ENCODE peak calls at places on chromosomes 11 and 22, in six cellular contexts. J, L, O, Z, B and D are unnamed samples.

GRCh38 chr11:92762175-92762574 is 207.3 kb upstream of the MTNR1B start:
- DNase-seq in J (no peak), L (no peak), O (no peak), Z (no peak), B (no peak), D (no peak)

GRCh38 chr11:36304349-36304748 is 8.3 kb downstream of the PRR5L start:
- DNase-seq in J (no peak), L (no peak), O (no peak), Z (no peak), B (no peak), D (no peak)

GRCh38 chr22:20021196-20022181 is 579 bp downstream of the TANGO2 start:
- DNase-seq in J (no peak), L (no peak), O (no peak), Z (peak), B (peak), D (no peak)

GRCh38 chr22:32650553-32651345 is 150.8 kb upstream of the TIMP3 start:
- DNase-seq in J (no peak), L (no peak), O (no peak), Z (no peak), B (no peak), D (no peak)

GRCh38 chr11:10906521-10906920 is 48.7 kb upstream of the ZBED5 start:
- DNase-seq in J (no peak), L (no peak), O (no peak), Z (no peak), B (no peak), D (no peak)

GRCh38 chr11:72333657-72334056 is 89.7 kb upstream of the PHOX2A start:
- DNase-seq in J (no peak), L (no peak), O (no peak), Z (no peak), B (no peak), D (no peak)

GRCh38 chr11:65791719-65792213 is 4.9 kb downstream of the OVOL1 start:
- DNase-seq in J (no peak), L (peak), O (no peak), Z (no peak), B (no peak), D (no peak)

GRCh38 chr11:58006940-58007339 is 16.7 kb upstream of the OR9Q1 start:
- DNase-seq in J (no peak), L (peak), O (no peak), Z (no peak), B (no peak), D (peak)

GRCh38 chr11:126497581-126498109 is 142.2 kb downstream of the ST3GAL4 start:
- DNase-seq in J (no peak), L (no peak), O (no peak), Z (no peak), B (no peak), D (no peak)

GRCh38 chr11:11871991-11872401 is 30.2 kb downstream of the USP47 start:
- DNase-seq in J (no peak), L (no peak), O (no peak), Z (no peak), B (no peak), D (no peak)

GRCh38 chr11:77019976-77020591 is 14.1 kb upstream of the B3GNT6 start:
- DNase-seq in J (peak), L (peak), O (no peak), Z (no peak), B (no peak), D (peak)

GRCh38 chr22:31212783-31213626 is 907 bp downstream of the LIMK2 start:
- DNase-seq in J (no peak), L (no peak), O (no peak), Z (no peak), B (no peak), D (no peak)

GRCh38 chr11:62394825-62395538 is 23.9 kb upstream of the SCGB1A1 start:
- DNase-seq in J (peak), L (peak), O (peak), Z (peak), B (peak), D (peak)

GRCh38 chr22:16915711-16916110 is 90.5 kb upstream of the XKR3 start:
- DNase-seq in J (no peak), L (peak), O (no peak), Z (no peak), B (no peak), D (peak)

GRCh38 chr11:63839508-63840355 is 822 bp downstream of the MARK2 start:
- DNase-seq in J (no peak), L (peak), O (no peak), Z (peak), B (peak), D (no peak)

GRCh38 chr22:31099386-31099785 is 8.0 kb downstream of the SELENOM start:
- DNase-seq in J (no peak), L (no peak), O (no peak), Z (no peak), B (no peak), D (no peak)

GRCh38 chr11:44397586-44398178 is 87.7 kb upstream of the ALX4 start:
- DNase-seq in J (no peak), L (no peak), O (no peak), Z (no peak), B (no peak), D (no peak)

GRCh38 chr11:130979386-130979972 is 63.2 kb upstream of the SNX19 start:
- DNase-seq in J (peak), L (peak), O (no peak), Z (no peak), B (no peak), D (no peak)

GRCh38 chr11:77402218-77402556 is 71.7 kb downstream of the PAK1 start:
- DNase-seq in J (no peak), L (no peak), O (no peak), Z (no peak), B (no peak), D (no peak)

GRCh38 chr11:100980156-100980555 is 149.5 kb downstream of the PGR start:
- DNase-seq in J (peak), L (no peak), O (no peak), Z (no peak), B (no peak), D (no peak)

GRCh38 chr11:64582885-64583284 is 8.1 kb upstream of the SLC22A12 start:
- DNase-seq in J (no peak), L (no peak), O (no peak), Z (no peak), B (no peak), D (no peak)

GRCh38 chr22:44828193-44828592 is 75.8 kb downstream of the ARHGAP8 start:
- DNase-seq in J (peak), L (no peak), O (no peak), Z (no peak), B (no peak), D (no peak)

GRCh38 chr22:37961062-37961461 is 7.6 kb downstream of the POLR2F start:
- DNase-seq in J (no peak), L (no peak), O (no peak), Z (no peak), B (no peak), D (no peak)

GRCh38 chr11:1639102-1639620 is 9.6 kb downstream of the KRTAP5-5 start:
- DNase-seq in J (no peak), L (no peak), O (no peak), Z (peak), B (no peak), D (no peak)

GRCh38 chr11:11849127-11849746 is 7.5 kb downstream of the USP47 start:
- DNase-seq in J (peak), L (peak), O (no peak), Z (peak), B (peak), D (no peak)

GRCh38 chr22:41146573-41146972 is 54.2 kb downstream of the EP300 start:
- DNase-seq in J (no peak), L (no peak), O (peak), Z (no peak), B (no peak), D (no peak)

GRCh38 chr11:119368121-119369034 is 13.1 kb downstream of the USP2 start:
- DNase-seq in J (no peak), L (no peak), O (no peak), Z (peak), B (peak), D (no peak)

GRCh38 chr22:38462960-38463784 is 4.7 kb upstream of the KDELR3 start:
- DNase-seq in J (no peak), L (no peak), O (no peak), Z (peak), B (peak), D (no peak)

GRCh38 chr11:119249671-119250010 is 43.5 kb downstream of the CBL start:
- DNase-seq in J (no peak), L (no peak), O (no peak), Z (no peak), B (no peak), D (no peak)

GRCh38 chr11:1219836-1220810 is 2.7 kb upstream of the MUC5B start:
- DNase-seq in J (no peak), L (no peak), O (no peak), Z (peak), B (no peak), D (no peak)

GRCh38 chr11:95739108-95739507 is 50.5 kb downstream of the FAM76B start:
- DNase-seq in J (no peak), L (no peak), O (no peak), Z (no peak), B (no peak), D (no peak)

GRCh38 chr11:89477175-89477574 is 14.0 kb downstream of the NOX4 start:
- DNase-seq in J (no peak), L (no peak), O (no peak), Z (no peak), B (peak), D (no peak)

GRCh38 chr22:39197578-39197977 is 45.1 kb upstream of the CBX7 start:
- DNase-seq in J (no peak), L (no peak), O (no peak), Z (no peak), B (no peak), D (no peak)

GRCh38 chr11:120147094-120147949 is 9.4 kb upstream of the TRIM29 start:
- DNase-seq in J (no peak), L (no peak), O (no peak), Z (no peak), B (no peak), D (no peak)

GRCh38 chr11:74288161-74288560 is 23.3 kb downstream of the P4HA3 start:
- DNase-seq in J (peak), L (peak), O (no peak), Z (no peak), B (no peak), D (peak)

GRCh38 chr11:8829556-8829955 is 81.4 kb upstream of the AKIP1 start:
- DNase-seq in J (no peak), L (no peak), O (no peak), Z (no peak), B (no peak), D (no peak)

GRCh38 chr22:30008401-30008800 is 71.9 kb upstream of the HORMAD2 start:
- DNase-seq in J (no peak), L (no peak), O (no peak), Z (no peak), B (no peak), D (no peak)

GRCh38 chr22:30009478-30009877 is 70.8 kb upstream of the HORMAD2 start:
- DNase-seq in J (no peak), L (no peak), O (no peak), Z (no peak), B (no peak), D (no peak)

GRCh38 chr22:30014244-30014643 is 66.0 kb upstream of the HORMAD2 start:
- DNase-seq in J (no peak), L (no peak), O (no peak), Z (no peak), B (no peak), D (no peak)

GRCh38 chr22:30013201-30013600 is 67.1 kb upstream of the HORMAD2 start:
- DNase-seq in J (no peak), L (no peak), O (no peak), Z (no peak), B (no peak), D (no peak)

GRCh38 chr22:30010789-30011405 is 69.4 kb upstream of the HORMAD2 start:
- DNase-seq in J (no peak), L (no peak), O (no peak), Z (no peak), B (no peak), D (no peak)
- H3K27ac ChIP-seq in J (no peak), L (no peak), O (no peak), Z (no peak), B (no peak), D (no peak)

DNA sequence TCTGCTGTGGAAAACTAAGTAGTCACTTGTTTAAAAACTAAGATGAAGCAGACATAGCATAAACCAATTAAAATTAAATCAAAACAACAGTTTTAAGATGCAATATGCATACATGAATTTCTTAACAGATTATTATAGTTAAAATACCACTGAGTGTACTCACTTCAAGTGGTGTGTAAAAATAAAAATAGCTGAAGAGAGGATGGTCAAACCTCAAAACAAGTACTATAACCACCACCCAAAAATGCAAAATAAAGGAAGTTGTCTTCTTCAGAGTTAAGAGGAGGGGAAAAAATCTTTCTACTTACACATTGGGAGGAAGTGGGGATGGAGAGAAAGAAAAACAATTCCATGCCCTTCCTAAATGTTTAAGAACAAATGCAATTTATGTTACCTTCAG is 31.9 kb downstream of the RRAS2 start:
- DNase-seq in J (no peak), L (no peak), O (no peak), Z (no peak), B (no peak), D (no peak)
- H3K27ac ChIP-seq in J (no peak), L (no peak), O (no peak), Z (no peak), B (no peak), D (no peak)

GRCh38 chr22:49961601-49962011 is 1.0 kb downstream of the PIM3 start:
- DNase-seq in J (no peak), L (no peak), O (no peak), Z (no peak), B (no peak), D (no peak)
- H3K27ac ChIP-seq in J (peak), L (peak), O (peak), Z (peak), B (peak), D (peak)

GRCh38 chr22:36239150-36239400 is 252 bp downstream of the APOL2 start:
- DNase-seq in J (peak), L (no peak), O (no peak), Z (peak), B (no peak), D (no peak)

GRCh38 chr22:36236338-36237319 is 2.7 kb downstream of the APOL2 start:
- DNase-seq in J (no peak), L (no peak), O (no peak), Z (no peak), B (no peak), D (no peak)

GRCh38 chr22:36238348-36239149 is 778 bp downstream of the APOL2 start:
- DNase-seq in J (no peak), L (no peak), O (no peak), Z (peak), B (no peak), D (no peak)

GRCh38 chr22:36237462-36238347 is 1.6 kb downstream of the APOL2 start:
- DNase-seq in J (no peak), L (no peak), O (no peak), Z (no peak), B (no peak), D (no peak)

DNA sequence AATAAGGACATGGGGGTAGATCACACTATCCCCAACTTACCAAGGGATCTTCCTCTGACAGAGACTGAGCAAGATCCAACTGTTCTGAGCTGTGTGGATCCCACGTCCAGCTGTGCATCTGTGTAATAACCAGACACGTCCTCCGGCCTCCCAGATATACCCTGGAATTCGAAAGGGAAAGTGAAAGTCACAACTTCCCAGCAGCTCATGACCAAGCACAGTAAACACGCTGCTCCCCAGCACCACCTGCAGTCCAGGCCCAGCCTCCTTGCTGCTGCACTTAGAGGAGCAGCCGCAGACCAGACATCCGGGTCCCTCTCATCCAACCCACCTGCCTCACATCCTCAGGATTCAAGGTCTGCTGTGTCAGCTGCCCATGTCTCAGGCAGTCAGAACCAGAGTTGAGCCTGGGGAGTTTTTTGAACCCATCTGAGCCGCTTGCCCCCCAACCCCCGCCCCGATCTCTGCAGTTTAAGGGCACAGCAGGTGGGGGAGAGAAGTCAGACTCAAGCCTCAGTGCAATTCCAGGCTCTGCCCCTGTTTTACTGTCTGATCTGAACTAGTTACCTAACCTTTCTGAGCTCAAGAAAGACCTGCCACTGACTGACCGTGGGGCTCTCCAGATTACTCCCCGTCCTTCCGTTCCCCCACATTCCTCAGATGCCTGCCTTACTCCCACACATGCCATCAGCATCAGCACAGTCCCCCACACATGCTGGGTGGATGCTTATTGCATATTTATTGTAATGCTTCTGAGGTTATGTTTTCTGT is at the start of gene APOL2:
- DNase-seq in J (peak), L (peak), O (peak), Z (peak), B (peak), D (peak)
- H3K27ac ChIP-seq in J (peak), L (peak), O (peak), Z (peak), B (peak), D (peak)

GRCh38 chr11:110971110-110971509 is 258.9 kb upstream of the ARHGAP20 start:
- DNase-seq in J (no peak), L (peak), O (no peak), Z (no peak), B (no peak), D (peak)
- H3K27ac ChIP-seq in J (no peak), L (no peak), O (no peak), Z (no peak), B (no peak), D (no peak)